ENCODE peak calls at places on chromosomes 4 and X, in eight cellular contexts. M is AG10803, J is WERI-Rb-1, Z is left ventricle myocardium inferior, O is AG04450, T is MM.1S, W is AG09309, U is DND-41. V is an unnamed sample.
A peak's percentile ranks its signal among the peaks of the same experiment; 100 is the strongest.

GRCh38 chr4:154618708-154619315 is 6.4 kb upstream of the FGG start:
- DNase-seq in M (peak; percentile 22), J (peak; percentile 76), Z (no peak), O (peak; percentile 8), T (peak; percentile 56), W (no peak), U (peak; percentile 63), V (peak; percentile 86)

GRCh38 chrX:25941087-25941486 is 197.1 kb upstream of the MAGEB18 start:
- DNase-seq in M (peak; percentile 2), J (no peak), Z (no peak), O (no peak), T (no peak), W (no peak), U (no peak), V (no peak)

GRCh38 chrX:41922694-41923171 is 621 bp downstream of the CASK start:
- DNase-seq in M (peak; percentile 5), J (peak; percentile 45), Z (peak; percentile 23), O (no peak), T (peak; percentile 17), W (no peak), U (peak; percentile 26), V (peak; percentile 21)

GRCh38 chr4:157121396-157121795 is 45.4 kb downstream of the GLRB start:
- DNase-seq in M (peak; percentile 65), J (no peak), Z (no peak), O (no peak), T (no peak), W (peak; percentile 39), U (no peak), V (no peak)

GRCh38 chr4:94298725-94299252 is 43.8 kb downstream of the HPGDS start:
- DNase-seq in M (no peak), J (no peak), Z (no peak), O (no peak), T (no peak), W (no peak), U (no peak), V (no peak)

GRCh38 chrX:150366951-150367545 is 3.9 kb downstream of the MAMLD1 start:
- DNase-seq in M (peak; percentile 70), J (no peak), Z (no peak), O (no peak), T (no peak), W (no peak), U (no peak), V (peak; percentile 20)

GRCh38 chrX:11750694-11751093 is 7.3 kb upstream of the MSL3 start:
- DNase-seq in M (no peak), J (no peak), Z (no peak), O (no peak), T (no peak), W (no peak), U (no peak), V (no peak)

GRCh38 chrX:48934581-48935331 is 15.9 kb upstream of the PIM2 start:
- DNase-seq in M (no peak), J (no peak), Z (no peak), O (no peak), T (no peak), W (no peak), U (no peak), V (peak; percentile 59)

GRCh38 chr4:153131478-153132069 is 72.7 kb upstream of the TRIM2 start:
- DNase-seq in M (peak; percentile 73), J (no peak), Z (no peak), O (no peak), T (no peak), W (no peak), U (no peak), V (no peak)

GRCh38 chrX:16788477-16788876 is 2.2 kb downstream of the TXLNG start:
- DNase-seq in M (peak; percentile 37), J (no peak), Z (no peak), O (no peak), T (no peak), W (no peak), U (no peak), V (peak; percentile 15)

GRCh38 chr4:164977243-164978164 is at the start of gene TRIM61:
- DNase-seq in M (peak; percentile 60), J (no peak), Z (peak; percentile 74), O (no peak), T (peak; percentile 81), W (no peak), U (no peak), V (peak; percentile 70)

GRCh38 chrX:71928856-71929255 is 18.2 kb downstream of the NHSL2 start:
- DNase-seq in M (no peak), J (no peak), Z (no peak), O (no peak), T (no peak), W (no peak), U (no peak), V (no peak)

GRCh38 chrX:119417842-119418241 is 18.7 kb downstream of the SLC25A43 start:
- DNase-seq in M (no peak), J (no peak), Z (no peak), O (no peak), T (peak; percentile 18), W (no peak), U (no peak), V (no peak)

GRCh38 chr4:186687263-186687662 is 36.4 kb downstream of the FAT1 start:
- DNase-seq in M (no peak), J (no peak), Z (no peak), O (no peak), T (no peak), W (no peak), U (no peak), V (no peak)

GRCh38 chrX:65697915-65698796 is 30.7 kb downstream of the MSN start:
- DNase-seq in M (no peak), J (no peak), Z (peak; percentile 44), O (no peak), T (peak; percentile 79), W (no peak), U (peak; percentile 91), V (peak; percentile 87)

GRCh38 chr4:3873446-3874415 is 107.5 kb downstream of the ADRA2C start:
- DNase-seq in M (no peak), J (peak; percentile 77), Z (peak; percentile 5), O (no peak), T (no peak), W (no peak), U (no peak), V (no peak)

GRCh38 chr4:105061136-105061696 is 85.5 kb upstream of the TET2 start:
- DNase-seq in M (no peak), J (no peak), Z (no peak), O (no peak), T (peak; percentile 82), W (no peak), U (no peak), V (peak; percentile 70)

GRCh38 chr4:140851032-140851636 is 94.9 kb upstream of the TBC1D9 start:
- DNase-seq in M (peak; percentile 57), J (peak; percentile 51), Z (no peak), O (peak; percentile 43), T (peak; percentile 64), W (no peak), U (peak; percentile 34), V (peak; percentile 34)

GRCh38 chr4:73387552-73387951 is 16.5 kb upstream of the ALB start:
- DNase-seq in M (no peak), J (no peak), Z (no peak), O (no peak), T (no peak), W (no peak), U (no peak), V (no peak)

GRCh38 chr4:153249199-153250154 is 45.2 kb downstream of the TRIM2 start:
- DNase-seq in M (peak; percentile 60), J (peak; percentile 94), Z (peak; percentile 74), O (peak; percentile 10), T (peak; percentile 89), W (no peak), U (peak; percentile 90), V (peak; percentile 86)

GRCh38 chr4:151865327-151865726 is 104.5 kb upstream of the GATB start:
- DNase-seq in M (no peak), J (no peak), Z (peak; percentile 63), O (no peak), T (no peak), W (no peak), U (peak; percentile 59), V (no peak)

DNA sequence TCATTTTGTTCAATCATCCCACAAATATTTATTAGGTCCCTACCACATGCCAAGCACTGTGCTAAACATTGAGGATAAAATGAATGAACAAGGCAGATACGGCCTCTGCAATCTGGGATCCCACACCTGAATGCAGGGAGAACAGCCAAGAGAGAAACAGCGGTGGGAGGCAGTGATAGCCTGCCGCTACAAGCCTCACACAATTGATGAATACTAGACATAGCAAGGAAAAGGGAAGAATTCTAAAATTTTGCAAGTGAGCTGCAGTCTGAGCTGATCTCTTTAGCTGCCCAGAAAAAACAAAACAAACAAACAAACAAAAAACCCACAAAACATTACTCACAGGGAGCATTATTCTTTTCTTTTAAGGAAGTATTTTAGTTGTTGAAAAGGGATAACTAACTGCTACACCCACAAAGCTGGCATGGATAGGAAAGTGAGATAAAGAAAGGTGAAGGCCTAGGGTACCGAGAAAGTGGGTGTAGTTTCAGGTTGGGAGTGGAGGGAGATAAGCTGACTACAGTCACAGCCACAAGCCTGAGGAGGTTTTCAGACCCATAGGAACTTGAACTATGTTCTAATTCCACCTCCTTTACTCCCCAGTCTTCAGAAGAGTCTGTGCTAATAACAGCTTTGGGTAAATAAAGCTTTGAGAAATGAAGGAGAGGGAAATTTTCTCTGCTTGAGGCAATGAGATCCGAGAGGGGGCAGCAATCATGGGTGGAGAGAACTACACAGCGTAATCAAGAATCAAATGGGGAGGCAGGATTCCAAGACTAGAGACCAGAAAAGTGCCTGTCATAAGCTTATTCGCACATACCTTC is 85.4 kb downstream of the SH3RF1 start:
- DNase-seq in M (no peak), J (no peak), Z (no peak), O (no peak), T (no peak), W (no peak), U (no peak), V (no peak)
- TF ChIP-seq CTCF in M (no peak), J (no peak), Z (no peak), O (peak; percentile 6), T (no peak), W (no peak), U (no peak), V (no peak)

GRCh38 chr4:2186133-2186864 is 55.6 kb downstream of the HAUS3 start:
- DNase-seq in M (no peak), J (peak; percentile 65), Z (no peak), O (no peak), T (peak; percentile 29), W (no peak), U (no peak), V (no peak)
- TF ChIP-seq CTCF in M (no peak), J (peak; percentile 77), Z (peak; percentile 18), O (peak; percentile 25), T (peak; percentile 40), W (peak; percentile 36), U (peak; percentile 30), V (no peak)

GRCh38 chr4:98977557-98977956 is 18.0 kb upstream of the METAP1 start:
- DNase-seq in M (no peak), J (no peak), Z (no peak), O (no peak), T (no peak), W (no peak), U (no peak), V (no peak)

GRCh38 chr4:98976716-98977115 is 18.8 kb upstream of the METAP1 start:
- DNase-seq in M (no peak), J (no peak), Z (no peak), O (no peak), T (no peak), W (no peak), U (no peak), V (no peak)
- TF ChIP-seq CTCF in M (no peak), J (no peak), Z (no peak), O (no peak), T (no peak), W (no peak), U (no peak), V (no peak)

GRCh38 chrX:100512471-100512870 is 72.3 kb upstream of the TNMD start:
- DNase-seq in M (peak; percentile 1), J (no peak), Z (no peak), O (no peak), T (no peak), W (no peak), U (no peak), V (no peak)
- TF ChIP-seq CTCF in M (peak; percentile 59), J (peak; percentile 38), Z (peak; percentile 65), O (peak; percentile 49), T (peak; percentile 49), W (peak; percentile 51), U (peak; percentile 65), V (peak; percentile 67)

V was measured in activated CD8-positive, alpha-beta T cell treated with anti-CD3 and anti-CD28 coated beads for 36 hours.